ENCODE peak calls at places on chromosome 9, in six cellular contexts. One of them, this sample, is unnamed. For H3K36me3, the result is how much of the 10 kb centered on the place peaks cover.

GRCh38 chr9:30039712-30040111 is 2344.7 kb upstream of the ACO1 start:
- DNase-seq in GM23248: no peak
- DNase-seq in fibroblast of lung: no peak
- DNase-seq in neuronal stem cell: no peak
- DNase-seq in mesendoderm: peak
- DNase-seq in HCT116: no peak
- DNase-seq in this sample: no peak

GRCh38 chr9:22413884-22414283 is 32.7 kb upstream of the DMRTA1 start:
- DNase-seq in fibroblast of lung: no peak
- DNase-seq in neuronal stem cell: no peak
- DNase-seq in HCT116: no peak
- DNase-seq in mesendoderm: no peak
- DNase-seq in GM23248: peak
- DNase-seq in this sample: no peak

GRCh38 chr9:132143359-132143758 is 18.5 kb upstream of the NTNG2 start:
- DNase-seq in HCT116: no peak
- DNase-seq in neuronal stem cell: no peak
- DNase-seq in GM23248: no peak
- DNase-seq in fibroblast of lung: no peak
- DNase-seq in mesendoderm: no peak
- DNase-seq in this sample: no peak

GRCh38 chr9:116323012-116323411 is 169.4 kb downstream of the PAPPA start:
- DNase-seq in HCT116: no peak
- DNase-seq in fibroblast of lung: no peak
- DNase-seq in GM23248: peak
- DNase-seq in mesendoderm: no peak
- DNase-seq in neuronal stem cell: peak
- DNase-seq in this sample: no peak

GRCh38 chr9:107190031-107190935 is 92.8 kb upstream of the RAD23B start:
- DNase-seq in neuronal stem cell: no peak
- DNase-seq in mesendoderm: peak
- DNase-seq in HCT116: no peak
- DNase-seq in GM23248: peak
- DNase-seq in fibroblast of lung: peak
- DNase-seq in this sample: peak

GRCh38 chr9:124329393-124329792 is 71.6 kb downstream of the NEK6 start:
- DNase-seq in HCT116: no peak
- DNase-seq in mesendoderm: no peak
- DNase-seq in neuronal stem cell: no peak
- DNase-seq in GM23248: no peak
- DNase-seq in fibroblast of lung: no peak
- DNase-seq in this sample: no peak

GRCh38 chr9:77961541-77961940 is 70.1 kb downstream of the GNAQ start:
- DNase-seq in mesendoderm: peak
- DNase-seq in fibroblast of lung: no peak
- DNase-seq in HCT116: no peak
- DNase-seq in neuronal stem cell: no peak
- DNase-seq in GM23248: peak
- DNase-seq in this sample: peak

GRCh38 chr9:116935149-116935897 is 248.2 kb downstream of the TRIM32 start:
- DNase-seq in GM23248: no peak
- DNase-seq in neuronal stem cell: no peak
- DNase-seq in mesendoderm: no peak
- DNase-seq in HCT116: no peak
- DNase-seq in fibroblast of lung: no peak
- DNase-seq in this sample: no peak

GRCh38 chr9:72382405-72382804 is 17.4 kb upstream of the ZFAND5 start:
- DNase-seq in fibroblast of lung: peak
- DNase-seq in mesendoderm: no peak
- DNase-seq in HCT116: no peak
- DNase-seq in neuronal stem cell: no peak
- DNase-seq in GM23248: peak
- DNase-seq in this sample: peak

GRCh38 chr9:83154087-83154736 is 91.3 kb upstream of the RASEF start:
- DNase-seq in HCT116: no peak
- DNase-seq in fibroblast of lung: peak
- DNase-seq in mesendoderm: peak
- DNase-seq in neuronal stem cell: no peak
- DNase-seq in GM23248: peak
- DNase-seq in this sample: peak

GRCh38 chr9:1775230-1775629 is 239.9 kb upstream of the SMARCA2 start:
- DNase-seq in HCT116: no peak
- DNase-seq in GM23248: no peak
- DNase-seq in mesendoderm: peak
- DNase-seq in neuronal stem cell: peak
- DNase-seq in fibroblast of lung: no peak
- DNase-seq in this sample: no peak
- H3K9ac ChIP-seq in HCT116: no peak
- H3K9ac ChIP-seq in GM23248: no peak
- H3K9ac ChIP-seq in mesendoderm: no peak
- H3K9ac ChIP-seq in neuronal stem cell: no peak
- H3K9ac ChIP-seq in fibroblast of lung: no peak
- H3K9ac ChIP-seq in this sample: no peak

DNA sequence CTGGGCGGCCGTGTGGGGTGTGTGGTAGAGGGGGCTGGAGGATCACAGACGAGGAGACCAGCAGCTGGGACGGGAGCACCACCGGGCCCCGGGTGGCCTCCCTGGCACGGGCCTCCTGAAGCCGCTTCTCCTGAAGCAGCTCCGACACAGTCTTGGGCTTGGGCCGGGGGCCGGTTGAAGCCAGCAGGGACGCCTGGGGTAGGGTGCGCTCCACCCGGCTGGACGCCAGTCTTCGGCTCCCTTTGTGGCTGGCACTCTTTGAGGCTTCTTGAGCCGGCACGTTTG is 5.5 kb upstream of the CARD9 start:
- DNase-seq in GM23248: no peak
- DNase-seq in neuronal stem cell: no peak
- DNase-seq in HCT116: no peak
- DNase-seq in mesendoderm: no peak
- DNase-seq in fibroblast of lung: no peak
- DNase-seq in this sample: no peak
- H3K36me3 ChIP-seq in GM23248: under half
- H3K36me3 ChIP-seq in neuronal stem cell: half or more
- H3K36me3 ChIP-seq in HCT116: under half
- H3K36me3 ChIP-seq in mesendoderm: under half
- H3K36me3 ChIP-seq in fibroblast of lung: under half
- H3K36me3 ChIP-seq in this sample: under half

DNA sequence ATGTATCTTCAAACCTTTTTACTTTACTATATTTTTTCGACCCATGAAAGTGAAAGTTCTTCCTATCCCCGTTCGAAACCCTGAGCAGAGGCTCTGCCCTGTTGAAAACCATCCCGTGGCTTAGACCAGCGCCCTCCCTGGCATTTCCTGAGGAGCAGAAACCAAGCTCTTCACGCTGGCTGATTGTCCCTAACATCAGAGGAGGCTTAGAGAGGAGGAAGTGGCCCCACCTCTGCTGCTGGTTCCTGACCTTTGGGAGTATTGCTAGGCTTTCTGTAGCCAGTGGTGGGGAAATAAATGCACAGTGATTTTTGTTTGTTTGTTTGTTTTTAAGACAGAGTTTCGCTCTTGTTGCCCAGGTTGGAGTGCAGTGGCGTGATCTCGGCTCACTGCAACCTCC is 4.2 kb upstream of the PTGES start:
- DNase-seq in GM23248: peak
- DNase-seq in mesendoderm: no peak
- DNase-seq in neuronal stem cell: no peak
- DNase-seq in HCT116: no peak
- DNase-seq in fibroblast of lung: no peak
- DNase-seq in this sample: no peak
- H3K4me2 ChIP-seq in GM23248: peak
- H3K4me2 ChIP-seq in mesendoderm: no peak
- H3K4me2 ChIP-seq in neuronal stem cell: no peak
- H3K4me2 ChIP-seq in HCT116: peak
- H3K4me2 ChIP-seq in fibroblast of lung: no peak
- H3K4me2 ChIP-seq in this sample: no peak

GRCh38 chr9:112699230-112699629 is 18.7 kb downstream of the INIP start:
- DNase-seq in GM23248: no peak
- DNase-seq in mesendoderm: no peak
- DNase-seq in neuronal stem cell: no peak
- DNase-seq in HCT116: no peak
- DNase-seq in fibroblast of lung: no peak
- DNase-seq in this sample: no peak
- H3K9ac ChIP-seq in GM23248: no peak
- H3K9ac ChIP-seq in mesendoderm: no peak
- H3K9ac ChIP-seq in neuronal stem cell: no peak
- H3K9ac ChIP-seq in HCT116: no peak
- H3K9ac ChIP-seq in fibroblast of lung: no peak
- H3K9ac ChIP-seq in this sample: no peak

GRCh38 chr9:137720571-137721110 is 101.8 kb downstream of the EHMT1 start:
- DNase-seq in HCT116: no peak
- DNase-seq in mesendoderm: no peak
- DNase-seq in GM23248: peak
- DNase-seq in neuronal stem cell: no peak
- DNase-seq in fibroblast of lung: no peak
- DNase-seq in this sample: no peak
- H3K36me3 ChIP-seq in HCT116: under half
- H3K36me3 ChIP-seq in mesendoderm: under half
- H3K36me3 ChIP-seq in GM23248: under half
- H3K36me3 ChIP-seq in neuronal stem cell: half or more
- H3K36me3 ChIP-seq in fibroblast of lung: under half
- H3K36me3 ChIP-seq in this sample: under half